ENCODE peak calls at places on chromosomes 2 and 18, in six cellular contexts. N is hepatocyte; C is left ventricle myocardium inferior; O is CD8-positive, alpha-beta T cell; R is heart right ventricle; X is vagina. J is an unnamed sample.
A peak's percentile ranks its signal among the peaks of the same experiment; 100 is the strongest.

GRCh38 chr18:54233228-54233625 is 8.8 kb upstream of the MBD2 start:
- DNase-seq in R (no peak), N (no peak), C (no peak), X (no peak), O (no peak), J (no peak)

GRCh38 chr2:95026471-95027368 is 1.2 kb downstream of the MAL start:
- DNase-seq in O (peak; percentile 19), X (no peak), N (no peak), C (no peak), R (no peak), J (no peak)

GRCh38 chr2:46487667-46488333 is 8.4 kb downstream of the TMEM247 start:
- DNase-seq in N (no peak), C (peak; percentile 86), X (peak; percentile 95), O (no peak), R (peak; percentile 82), J (no peak)

GRCh38 chr18:48790226-48790863 is 160.4 kb downstream of the SMAD7 start:
- DNase-seq in X (no peak), R (peak; percentile 93), N (no peak), O (no peak), C (peak; percentile 84), J (no peak)

GRCh38 chr2:98505991-98506664 is 61.5 kb downstream of the INPP4A start:
- DNase-seq in N (no peak), X (no peak), O (no peak), C (no peak), R (no peak), J (no peak)

GRCh38 chr2:73979686-73980085 is 5.0 kb upstream of the TET3 start:
- DNase-seq in X (no peak), N (peak; percentile 60), C (no peak), O (no peak), R (no peak), J (no peak)

GRCh38 chr2:206442854-206443734 is at the start of gene ADAM23:
- DNase-seq in N (peak; percentile 76), C (peak; percentile 54), R (peak; percentile 53), X (no peak), O (no peak), J (peak; percentile 40)

GRCh38 chr2:234678721-234679120 is 181.8 kb upstream of the ARL4C start:
- DNase-seq in C (no peak), O (no peak), N (no peak), R (no peak), X (peak; percentile 58), J (no peak)

GRCh38 chr2:226738821-226739507 is 60.7 kb downstream of the IRS1 start:
- DNase-seq in N (no peak), X (no peak), C (no peak), O (no peak), R (no peak), J (no peak)
- H3K9me3 ChIP-seq in N (no peaks in the 10 kb centered on the region), X (no peaks in the 10 kb centered on the region), C (no peaks in the 10 kb centered on the region), O (no peaks in the 10 kb centered on the region), R (no peaks in the 10 kb centered on the region), J (no peaks in the 10 kb centered on the region)

DNA sequence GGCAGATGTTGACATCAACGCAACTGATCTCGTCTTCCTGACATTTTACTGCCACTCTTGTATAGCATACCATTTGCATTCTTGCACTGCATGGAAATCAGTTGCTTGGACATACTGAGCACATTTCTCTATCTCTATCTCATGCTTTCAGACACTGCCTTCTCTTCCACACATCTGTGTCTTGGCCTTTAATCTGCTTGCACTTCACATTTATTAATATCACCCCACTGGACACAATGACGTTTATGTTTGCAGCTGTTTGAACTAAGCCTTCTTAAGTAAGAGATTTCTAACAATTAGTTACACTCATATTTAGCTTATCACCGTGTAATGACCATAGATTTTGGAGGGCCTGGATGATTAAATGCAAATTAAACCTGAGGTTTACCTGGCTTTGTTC is 229.8 kb upstream of the CDH19 start:
- DNase-seq in R (no peak), O (no peak), N (no peak), C (no peak), X (no peak), J (no peak)
- H3K9me3 ChIP-seq in R (no peaks in the 10 kb centered on the region), O (no peaks in the 10 kb centered on the region), N (no peaks in the 10 kb centered on the region), C (peaks cover 4% of the 10 kb centered on the region), X (no peaks in the 10 kb centered on the region), J (peaks cover 2% of the 10 kb centered on the region)

GRCh38 chr2:40317047-40317446 is 134.8 kb downstream of the SLC8A1 start:
- DNase-seq in X (no peak), N (no peak), O (no peak), C (no peak), R (no peak), J (no peak)

GRCh38 chr2:40317756-40318155 is 134.1 kb downstream of the SLC8A1 start:
- DNase-seq in C (no peak), X (no peak), N (no peak), R (no peak), O (no peak), J (no peak)

GRCh38 chr2:40318931-40319330 is 133.0 kb downstream of the SLC8A1 start:
- DNase-seq in C (no peak), N (no peak), R (no peak), X (no peak), O (no peak), J (no peak)

GRCh38 chr2:40316631-40317030 is 135.3 kb downstream of the SLC8A1 start:
- DNase-seq in N (no peak), C (no peak), O (no peak), R (no peak), X (no peak), J (no peak)

GRCh38 chr2:40315684-40316083 is 136.2 kb downstream of the SLC8A1 start:
- DNase-seq in R (peak; percentile 28), C (no peak), N (no peak), X (no peak), O (no peak), J (no peak)
- H3K9me3 ChIP-seq in R (no peaks in the 10 kb centered on the region), C (peaks cover 17% of the 10 kb centered on the region), N (no peaks in the 10 kb centered on the region), X (no peaks in the 10 kb centered on the region), O (no peaks in the 10 kb centered on the region), J (no peaks in the 10 kb centered on the region)

GRCh38 chr2:63628543-63628942 is 39.8 kb downstream of the MDH1 start:
- DNase-seq in N (no peak), R (no peak), C (no peak), O (no peak), X (no peak), J (no peak)

GRCh38 chr2:63631501-63631900 is 42.7 kb downstream of the MDH1 start:
- DNase-seq in X (no peak), R (no peak), N (no peak), C (no peak), O (no peak), J (no peak)

GRCh38 chr2:63627866-63628265 is 39.1 kb downstream of the MDH1 start:
- DNase-seq in R (no peak), O (no peak), N (no peak), C (no peak), X (no peak), J (no peak)

DNA sequence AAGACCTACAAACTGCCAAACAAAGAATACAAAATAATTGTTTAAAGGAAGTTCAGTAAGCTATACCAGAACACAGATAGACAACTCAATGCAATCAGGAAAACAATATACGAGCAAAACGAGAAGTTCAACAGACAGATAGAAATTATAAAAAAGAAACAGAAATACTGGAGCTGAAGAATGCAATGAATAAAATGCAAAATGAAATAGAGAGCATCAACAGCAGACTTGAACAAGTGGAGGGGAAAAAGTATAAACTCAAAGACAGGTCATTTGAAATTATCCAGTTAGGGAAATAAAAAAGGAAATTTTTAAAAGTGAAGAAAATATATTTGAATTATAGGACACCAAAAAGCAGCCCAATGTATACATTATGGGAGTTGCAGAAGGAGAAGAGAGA is 43.6 kb downstream of the MDH1 start:
- DNase-seq in X (no peak), N (no peak), O (no peak), C (no peak), R (no peak), J (no peak)
- H3K9me3 ChIP-seq in X (peaks cover 11% of the 10 kb centered on the region), N (no peaks in the 10 kb centered on the region), O (peaks cover 4% of the 10 kb centered on the region), C (peaks cover 62% of the 10 kb centered on the region), R (peaks cover 11% of the 10 kb centered on the region), J (peaks cover 2% of the 10 kb centered on the region)

GRCh38 chr18:74446178-74446577 is 10.9 kb downstream of the DIPK1C start:
- DNase-seq in X (no peak), O (no peak), C (no peak), R (no peak), N (no peak), J (no peak)
- H3K9me3 ChIP-seq in X (no peaks in the 10 kb centered on the region), O (no peaks in the 10 kb centered on the region), C (no peaks in the 10 kb centered on the region), R (no peaks in the 10 kb centered on the region), N (no peaks in the 10 kb centered on the region), J (no peaks in the 10 kb centered on the region)

DNA sequence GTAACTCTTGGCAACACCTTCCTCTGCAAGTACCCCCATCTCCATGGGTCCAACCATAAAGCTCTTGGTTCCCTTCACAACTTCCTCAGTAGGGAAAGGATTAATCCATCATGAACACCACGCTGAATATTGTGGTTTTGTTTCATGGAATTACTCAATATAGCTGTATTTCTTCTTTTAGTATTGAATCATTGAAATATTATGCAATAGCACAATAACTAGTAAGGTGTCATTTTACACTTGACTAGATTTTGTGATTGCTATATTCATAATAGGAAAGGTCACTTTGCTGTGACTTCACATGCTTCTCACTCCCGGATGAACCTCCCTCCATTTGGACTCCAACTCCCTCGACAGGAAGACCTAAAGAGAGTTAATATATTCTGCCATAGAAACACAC is 29.7 kb upstream of the PID1 start:
- DNase-seq in C (no peak), O (no peak), N (no peak), R (no peak), X (no peak), J (no peak)
- H3K9me3 ChIP-seq in C (no peaks in the 10 kb centered on the region), O (no peaks in the 10 kb centered on the region), N (no peaks in the 10 kb centered on the region), R (no peaks in the 10 kb centered on the region), X (no peaks in the 10 kb centered on the region), J (no peaks in the 10 kb centered on the region)

DNA sequence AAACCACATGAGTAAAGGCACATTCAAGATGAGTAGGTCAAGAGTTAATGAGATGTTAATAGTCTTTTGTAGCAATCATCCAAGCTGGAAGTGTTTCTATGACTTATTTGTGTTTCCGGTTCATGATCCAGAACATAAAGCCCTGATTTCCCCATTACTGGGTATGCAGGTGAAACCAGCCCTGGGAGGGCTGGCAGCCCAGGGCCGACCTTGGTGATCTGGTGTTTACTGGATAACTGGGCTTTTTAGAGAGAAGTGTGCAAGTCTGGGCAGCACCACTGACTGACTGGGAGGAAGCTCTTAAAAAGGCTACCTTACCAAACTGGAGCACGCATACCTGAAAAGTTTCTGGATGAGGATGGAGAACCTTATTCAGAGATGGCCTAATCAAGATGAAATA is 431.6 kb upstream of the VRK2 start:
- DNase-seq in X (no peak), O (no peak), R (no peak), C (no peak), N (no peak), J (no peak)
- H3K9me3 ChIP-seq in X (no peaks in the 10 kb centered on the region), O (no peaks in the 10 kb centered on the region), R (no peaks in the 10 kb centered on the region), C (peaks cover 6% of the 10 kb centered on the region), N (no peaks in the 10 kb centered on the region), J (no peaks in the 10 kb centered on the region)

GRCh38 chr2:168075446-168075845 is 171.9 kb downstream of the STK39 start:
- DNase-seq in C (no peak), X (no peak), O (no peak), N (no peak), R (no peak), J (no peak)

GRCh38 chr2:168072626-168073303 is 174.6 kb downstream of the STK39 start:
- DNase-seq in O (no peak), X (no peak), N (no peak), C (no peak), R (no peak), J (no peak)
- H3K9me3 ChIP-seq in O (no peaks in the 10 kb centered on the region), X (no peaks in the 10 kb centered on the region), N (no peaks in the 10 kb centered on the region), C (no peaks in the 10 kb centered on the region), R (no peaks in the 10 kb centered on the region), J (no peaks in the 10 kb centered on the region)

J was measured in T-helper 17 cell.